ENCODE peak calls at places on chromosomes 5 and 9, in four cellular contexts. U is HT1080, B is AG09319, R is GM04504. N is an unnamed sample.

GRCh38 chr9:69649566-69650260 is 22.5 kb downstream of the APBA1 start:
- DNase-seq in B (no peak), R (peak), U (no peak), N (no peak)

GRCh38 chr9:110284211-110284849 is 28.0 kb upstream of the TXN start:
- DNase-seq in U (no peak), B (no peak), R (no peak), N (no peak)

GRCh38 chr9:77856615-77857014 is 175.0 kb downstream of the GNAQ start:
- DNase-seq in U (no peak), B (no peak), R (no peak), N (no peak)

GRCh38 chr5:125894383-125894782 is 528.8 kb upstream of the GRAMD2B start:
- DNase-seq in R (no peak), U (peak), B (no peak), N (peak)

GRCh38 chr9:33125871-33126822 is 41.0 kb downstream of the B4GALT1 start:
- DNase-seq in U (peak), B (no peak), R (no peak), N (peak)

GRCh38 chr9:116641292-116642059 is 45.6 kb upstream of the TRIM32 start:
- DNase-seq in B (no peak), U (no peak), R (no peak), N (no peak)

GRCh38 chr5:95822038-95822407 is 503 bp downstream of the GLRX start:
- DNase-seq in B (no peak), R (peak), U (peak), N (peak)

GRCh38 chr9:35490910-35491465 is 1.1 kb downstream of the RUSC2 start:
- DNase-seq in B (no peak), R (no peak), U (peak), N (no peak)

GRCh38 chr9:37300620-37301368 is 121.7 kb upstream of the GRHPR start:
- DNase-seq in U (peak), R (no peak), B (no peak), N (peak)

GRCh38 chr9:25702536-25702935 is 24.3 kb upstream of the TUSC1 start:
- DNase-seq in U (no peak), R (no peak), B (no peak), N (no peak)

GRCh38 chr5:82526540-82526939 is 248.4 kb upstream of the RPS23 start:
- DNase-seq in B (no peak), U (no peak), R (no peak), N (peak)

GRCh38 chr5:14574891-14575496 is 6.6 kb upstream of the OTULINL start:
- DNase-seq in R (no peak), U (no peak), B (no peak), N (no peak)

N was measured in Daoy.